ENCODE peak calls at places on chromosome 1, in six cellular contexts. I is heart left ventricle; F is CD8-positive, alpha-beta memory T cell; T is AG04450; N is MM.1S; M is upper lobe of right lung. E is an unnamed sample.

GRCh38 chr1:198633675-198634121 is 5.1 kb upstream of the PTPRC start:
- DNase-seq in I (no peak), F (no peak), T (no peak), N (peak), M (no peak), E (no peak)

GRCh38 chr1:84353665-84354064 is 44.6 kb upstream of the DNASE2B start:
- DNase-seq in I (no peak), F (no peak), T (no peak), N (no peak), M (no peak), E (no peak)

GRCh38 chr1:29675481-29676263 is 439.4 kb downstream of the PTPRU start:
- DNase-seq in I (no peak), F (no peak), T (no peak), N (no peak), M (peak), E (no peak)

GRCh38 chr1:20597650-20598049 is 8.8 kb downstream of the CDA start:
- DNase-seq in I (no peak), F (no peak), T (no peak), N (no peak), M (no peak), E (no peak)

GRCh38 chr1:169945171-169945570 is 51.5 kb upstream of the SCYL3 start:
- DNase-seq in I (no peak), F (no peak), T (no peak), N (no peak), M (no peak), E (peak)

GRCh38 chr1:205444300-205444930 is 11.4 kb downstream of the BLACAT1 start:
- DNase-seq in I (no peak), F (no peak), T (no peak), N (no peak), M (no peak), E (no peak)

GRCh38 chr1:21655259-21655658 is 13.9 kb downstream of the RAP1GAP start:
- DNase-seq in I (no peak), F (no peak), T (no peak), N (no peak), M (no peak), E (no peak)

GRCh38 chr1:204565617-204566582 is 49.7 kb downstream of the MDM4 start:
- DNase-seq in I (peak), F (peak), T (peak), N (peak), M (no peak), E (peak)

GRCh38 chr1:74673351-74674111 is at the start of gene ERICH3:
- DNase-seq in I (no peak), F (no peak), T (no peak), N (no peak), M (no peak), E (peak)

GRCh38 chr1:99305626-99306025 is 41.3 kb downstream of the PLPPR4 start:
- DNase-seq in I (no peak), F (no peak), T (no peak), N (no peak), M (no peak), E (no peak)

GRCh38 chr1:15304708-15305326 is 57.8 kb downstream of the FHAD1 start:
- DNase-seq in I (peak), F (peak), T (no peak), N (peak), M (peak), E (peak)

DNA sequence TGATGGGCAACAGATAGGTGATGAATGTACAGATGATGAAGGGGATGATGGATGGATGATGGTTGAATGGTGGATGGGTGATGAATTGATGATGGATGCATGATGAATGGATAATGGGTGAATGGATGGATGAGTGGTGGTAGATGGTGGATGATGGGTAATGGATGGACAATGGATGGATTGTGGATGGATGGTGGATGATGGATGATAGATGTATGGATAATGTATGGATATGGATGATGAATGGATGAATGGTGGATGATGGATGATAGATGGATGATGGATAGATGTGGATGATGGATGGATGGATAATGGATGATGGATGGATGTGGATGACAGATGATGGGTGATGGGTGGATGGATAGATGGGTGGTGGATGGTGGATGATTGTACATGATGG is 35.7 kb downstream of the WNT3A start:
- DNase-seq in I (no peak), F (no peak), T (no peak), N (no peak), M (no peak), E (no peak)
- H3K4me3 ChIP-seq in I (no peak), F (no peak), T (no peak), N (no peak), M (no peak), E (no peak)

GRCh38 chr1:27593341-27594326 is 10.3 kb downstream of the AHDC1 start:
- DNase-seq in I (peak), F (no peak), T (no peak), N (no peak), M (no peak), E (no peak)
- H3K27ac ChIP-seq in I (peak), F (no peak), T (no peak), N (no peak), M (no peak), E (peak)

DNA sequence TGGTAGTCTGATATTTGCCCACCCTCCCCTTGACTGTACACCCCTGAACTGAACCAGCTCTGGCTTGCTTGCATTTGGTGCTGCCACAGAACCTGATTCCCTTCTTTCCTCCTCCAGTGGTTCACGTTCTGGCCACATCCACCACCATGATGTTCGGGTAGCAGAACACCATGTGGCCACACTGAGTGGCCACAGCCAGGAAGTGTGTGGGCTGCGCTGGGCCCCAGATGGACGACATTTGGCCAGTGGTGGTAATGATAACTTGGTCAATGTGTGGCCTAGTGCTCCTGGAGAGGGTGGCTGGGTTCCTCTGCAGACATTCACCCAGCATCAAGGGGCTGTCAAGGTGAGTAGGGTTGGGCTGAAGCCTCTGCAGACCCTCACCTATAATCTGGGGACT is 1.8 kb downstream of the CDC20 start:
- DNase-seq in I (no peak), F (no peak), T (no peak), N (no peak), M (no peak), E (no peak)
- H3K4me3 ChIP-seq in I (peak), F (no peak), T (peak), N (peak), M (no peak), E (no peak)

GRCh38 chr1:247100676-247101279 is 3.4 kb downstream of the ZNF669 start:
- DNase-seq in I (no peak), F (no peak), T (no peak), N (no peak), M (no peak), E (no peak)

GRCh38 chr1:247102381-247102780 is 1.8 kb downstream of the ZNF669 start:
- DNase-seq in I (no peak), F (no peak), T (no peak), N (no peak), M (no peak), E (no peak)

GRCh38 chr1:247096544-247096943 is 7.6 kb downstream of the ZNF669 start:
- DNase-seq in I (no peak), F (no peak), T (no peak), N (no peak), M (no peak), E (no peak)

GRCh38 chr1:247096112-247096511 is 8.0 kb downstream of the ZNF669 start:
- DNase-seq in I (no peak), F (no peak), T (no peak), N (no peak), M (no peak), E (no peak)

GRCh38 chr1:247096958-247097357 is 7.2 kb downstream of the ZNF669 start:
- DNase-seq in I (no peak), F (no peak), T (no peak), N (no peak), M (no peak), E (no peak)
- H3K27ac ChIP-seq in I (no peak), F (no peak), T (no peak), N (no peak), M (no peak), E (no peak)

E was measured in dorsolateral prefrontal cortex.